ENCODE peak calls at places on chromosomes 2 and 18, in ten cellular contexts. H is CD8-positive, alpha-beta memory T cell; L is mesendoderm; O is lower lobe of right lung; E is neuronal stem cell; Y is heart right ventricle; F is SJCRH30; T is DND-41; N is right cardiac atrium; V is GM23248. I is an unnamed sample.

GRCh38 chr18:24271381-24272331 is 126.0 kb downstream of the OSBPL1A start:
- DNase-seq in H (no peak), L (peak; percentile 98), O (peak; percentile 90), E (peak; percentile 71), Y (peak; percentile 79), F (peak; percentile 69), T (no peak), N (peak; percentile 91), V (peak; percentile 85), I (peak; percentile 83)

GRCh38 chr2:176356251-176356650 is 87.0 kb downstream of the MTX2 start:
- DNase-seq in H (no peak), L (no peak), O (no peak), E (no peak), Y (no peak), F (no peak), T (no peak), N (no peak), V (no peak), I (no peak)

GRCh38 chr2:74205586-74205985 is 7.2 kb downstream of the MTHFD2 start:
- DNase-seq in H (no peak), L (peak; percentile 68), O (no peak), E (no peak), Y (no peak), F (no peak), T (no peak), N (no peak), V (no peak), I (no peak)

GRCh38 chr2:20378891-20379519 is 28.4 kb upstream of the PUM2 start:
- DNase-seq in H (no peak), L (peak; percentile 81), O (peak; percentile 74), E (peak; percentile 45), Y (peak; percentile 87), F (peak; percentile 98), T (no peak), N (peak; percentile 95), V (peak; percentile 94), I (peak; percentile 81)

GRCh38 chr2:215403441-215404356 is 32.2 kb downstream of the FN1 start:
- DNase-seq in H (no peak), L (no peak), O (no peak), E (no peak), Y (no peak), F (no peak), T (no peak), N (no peak), V (no peak), I (no peak)

GRCh38 chr2:160415991-160416390 is 77.6 kb downstream of the RBMS1 start:
- DNase-seq in H (no peak), L (no peak), O (no peak), E (no peak), Y (no peak), F (no peak), T (no peak), N (no peak), V (peak; percentile 87), I (no peak)

GRCh38 chr2:11050565-11050964 is 104.7 kb upstream of the SLC66A3 start:
- DNase-seq in H (no peak), L (no peak), O (no peak), E (no peak), Y (no peak), F (no peak), T (no peak), N (no peak), V (no peak), I (no peak)

GRCh38 chr2:147998203-147998602 is 22.3 kb downstream of the ORC4 start:
- DNase-seq in H (no peak), L (no peak), O (no peak), E (no peak), Y (no peak), F (peak; percentile 93), T (no peak), N (no peak), V (no peak), I (no peak)

GRCh38 chr2:138059967-138060635 is 95.8 kb downstream of the HNMT start:
- DNase-seq in H (no peak), L (no peak), O (no peak), E (no peak), Y (peak; percentile 73), F (peak; percentile 17), T (no peak), N (peak; percentile 95), V (peak; percentile 69), I (no peak)

GRCh38 chr2:17792515-17792914 is 23.7 kb upstream of the MSGN1 start:
- DNase-seq in H (no peak), L (no peak), O (no peak), E (no peak), Y (no peak), F (no peak), T (peak; percentile 13), N (no peak), V (no peak), I (no peak)

GRCh38 chr18:37674570-37674969 is 109.0 kb upstream of the CELF4 start:
- DNase-seq in H (no peak), L (no peak), O (no peak), E (no peak), Y (no peak), F (no peak), T (no peak), N (no peak), V (no peak), I (no peak)

GRCh38 chr2:38716185-38716584 is 35.0 kb downstream of the SRSF7 start:
- DNase-seq in H (no peak), L (no peak), O (no peak), E (no peak), Y (no peak), F (no peak), T (no peak), N (no peak), V (peak; percentile 73), I (no peak)

GRCh38 chr18:10315542-10315941 is 138.9 kb upstream of the APCDD1 start:
- DNase-seq in H (no peak), L (no peak), O (no peak), E (no peak), Y (no peak), F (no peak), T (no peak), N (no peak), V (no peak), I (no peak)

GRCh38 chr2:181466661-181467576 is 9.7 kb downstream of the ITGA4 start:
- DNase-seq in H (peak; percentile 67), L (peak; percentile 67), O (peak; percentile 82), E (peak; percentile 48), Y (peak; percentile 66), F (peak; percentile 70), T (peak; percentile 76), N (peak; percentile 91), V (peak; percentile 72), I (peak; percentile 54)

GRCh38 chr2:132645943-132646804 is 23.8 kb downstream of the LYPD1 start:
- DNase-seq in H (no peak), L (peak; percentile 56), O (no peak), E (no peak), Y (no peak), F (no peak), T (no peak), N (peak; percentile 37), V (no peak), I (no peak)

GRCh38 chr2:187590175-187590574 is 35.9 kb upstream of the TFPI start:
- DNase-seq in H (no peak), L (no peak), O (no peak), E (no peak), Y (no peak), F (no peak), T (no peak), N (no peak), V (no peak), I (no peak)

GRCh38 chr2:127277028-127277427 is 16.9 kb downstream of the ERCC3 start:
- DNase-seq in H (no peak), L (no peak), O (no peak), E (no peak), Y (no peak), F (no peak), T (no peak), N (no peak), V (peak; percentile 20), I (no peak)
- H3K4me1 ChIP-seq in H (peaks cover 3% of the 10 kb centered on the region), L (no peaks in the 10 kb centered on the region), O (no peaks in the 10 kb centered on the region), E (no peaks in the 10 kb centered on the region), Y (no peaks in the 10 kb centered on the region), F (no peaks in the 10 kb centered on the region), T (no peaks in the 10 kb centered on the region), N (no peaks in the 10 kb centered on the region), V (no peaks in the 10 kb centered on the region), I (no peaks in the 10 kb centered on the region)

GRCh38 chr2:75616933-75617332 is 29.6 kb upstream of the MRPL19 start:
- DNase-seq in H (no peak), L (no peak), O (no peak), E (no peak), Y (no peak), F (no peak), T (no peak), N (no peak), V (no peak), I (no peak)
- H3K4me1 ChIP-seq in H (no peaks in the 10 kb centered on the region), L (no peaks in the 10 kb centered on the region), O (no peaks in the 10 kb centered on the region), E (peaks cover 5% of the 10 kb centered on the region), Y (no peaks in the 10 kb centered on the region), F (no peaks in the 10 kb centered on the region), T (no peaks in the 10 kb centered on the region), N (no peaks in the 10 kb centered on the region), V (peaks cover 11% of the 10 kb centered on the region), I (peaks cover 14% of the 10 kb centered on the region)

DNA sequence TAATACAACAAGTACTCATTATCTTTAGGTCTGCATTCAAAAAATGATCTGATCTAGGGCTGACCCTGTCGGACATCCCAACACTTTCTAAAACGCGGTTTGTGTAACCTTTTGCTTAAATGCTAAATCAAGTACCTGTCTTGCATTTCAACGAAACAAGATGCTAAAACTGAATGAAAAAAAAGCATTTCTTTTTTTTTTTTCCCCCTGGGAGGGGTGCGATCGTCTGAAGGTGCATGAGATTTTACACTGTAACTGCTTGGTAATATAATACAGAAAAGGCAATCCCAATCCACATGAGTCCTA is 143.9 kb downstream of the MEIS1 start:
- DNase-seq in H (no peak), L (no peak), O (no peak), E (no peak), Y (no peak), F (no peak), T (no peak), N (no peak), V (no peak), I (no peak)
- H3K4me1 ChIP-seq in H (no peaks in the 10 kb centered on the region), L (no peaks in the 10 kb centered on the region), O (peaks cover 28% of the 10 kb centered on the region), E (peaks cover 26% of the 10 kb centered on the region), Y (peaks cover 48% of the 10 kb centered on the region), F (no peaks in the 10 kb centered on the region), T (no peaks in the 10 kb centered on the region), N (no peaks in the 10 kb centered on the region), V (no peaks in the 10 kb centered on the region), I (peaks cover 4% of the 10 kb centered on the region)

DNA sequence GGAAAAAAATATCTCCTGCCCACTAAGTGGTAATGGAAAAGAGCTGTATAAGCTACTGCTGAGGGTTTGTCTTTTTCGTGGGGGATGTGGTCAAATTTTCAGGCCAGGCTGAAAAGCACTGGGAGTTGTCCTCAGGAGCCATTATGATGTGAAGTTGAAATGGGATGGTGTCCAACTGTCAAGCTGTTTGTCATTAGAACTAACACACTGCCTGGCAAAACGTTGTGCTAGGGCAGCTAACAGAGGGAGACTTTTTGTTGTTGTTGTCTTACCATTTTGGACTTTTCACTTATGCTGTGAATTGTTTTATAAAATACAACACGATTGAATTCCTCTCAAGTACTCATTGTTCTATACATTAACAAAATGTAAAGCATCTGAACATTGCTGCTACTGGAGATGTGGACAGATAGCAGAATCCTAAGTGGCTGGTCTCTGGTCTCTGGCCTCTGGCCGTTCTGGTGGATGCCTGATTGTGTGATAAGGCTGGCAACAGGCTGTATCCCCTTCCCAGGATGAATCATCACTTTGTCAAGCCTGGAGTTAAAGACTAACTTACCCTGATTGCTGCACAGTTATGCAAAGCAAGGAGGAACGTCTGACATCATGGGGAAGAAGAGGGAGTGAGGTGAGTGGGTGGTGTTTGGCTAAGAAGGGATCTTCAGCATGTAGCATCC is 2.3 kb downstream of the MYO1B start:
- DNase-seq in H (no peak), L (peak; percentile 94), O (no peak), E (no peak), Y (no peak), F (peak; percentile 91), T (no peak), N (no peak), V (peak; percentile 95), I (peak; percentile 75)
- H3K4me1 ChIP-seq in H (peaks cover 7% of the 10 kb centered on the region), L (peaks cover 25% of the 10 kb centered on the region), O (peaks cover 52% of the 10 kb centered on the region), E (peaks cover 28% of the 10 kb centered on the region), Y (peaks cover 56% of the 10 kb centered on the region), F (peaks cover 21% of the 10 kb centered on the region), T (peaks cover 25% of the 10 kb centered on the region), N (peaks cover 2% of the 10 kb centered on the region), V (peaks cover 45% of the 10 kb centered on the region), I (peaks cover 26% of the 10 kb centered on the region)